ENCODE peak calls at places on chromosomes 1 and 21, in six cellular contexts. K is ascending aorta, H is fibroblast of lung, R is cardiac muscle cell, L is iPS DF 6.9, N is NB4. E is an unnamed sample.

GRCh38 chr1:226778657-226779058 is 39.6 kb upstream of the ITPKB start:
- DNase-seq in R (no peak), N (no peak), K (no peak), H (peak), L (no peak), E (peak)

GRCh38 chr1:228793032-228793431 is 57.8 kb downstream of the RHOU start:
- DNase-seq in L (no peak), N (peak), R (no peak), K (no peak), H (no peak), E (no peak)

GRCh38 chr1:213666922-213667321 is 320.9 kb upstream of the PROX1 start:
- DNase-seq in R (no peak), K (no peak), N (no peak), H (no peak), L (no peak), E (no peak)

GRCh38 chr1:15684042-15684461 is at the start of gene PLEKHM2:
- DNase-seq in N (peak), L (no peak), H (peak), K (no peak), R (peak), E (peak)

GRCh38 chr1:31707711-31708110 is 3.9 kb upstream of the COL16A1 start:
- DNase-seq in R (no peak), N (peak), K (no peak), H (peak), L (no peak), E (peak)

GRCh38 chr1:201916649-201917249 is 28.1 kb downstream of the SHISA4 start:
- DNase-seq in N (no peak), L (no peak), H (peak), K (peak), R (peak), E (peak)

GRCh38 chr1:242534753-242535152 is 10.3 kb upstream of the PLD5 start:
- DNase-seq in N (no peak), H (no peak), K (no peak), R (no peak), L (no peak), E (no peak)

GRCh38 chr1:228898582-228898992 is 163.3 kb downstream of the RHOU start:
- DNase-seq in H (no peak), K (no peak), L (no peak), N (peak), R (peak), E (no peak)

GRCh38 chr1:56376188-56376984 is 203.0 kb downstream of the PLPP3 start:
- DNase-seq in K (peak), L (no peak), R (no peak), H (peak), N (no peak), E (no peak)

GRCh38 chr1:117271959-117272358 is 61.2 kb upstream of the VTCN1 start:
- DNase-seq in L (no peak), N (no peak), R (no peak), K (no peak), H (no peak), E (peak)

GRCh38 chr1:89276690-89277089 is 4.0 kb upstream of the GBP5 start:
- DNase-seq in H (no peak), N (no peak), L (no peak), R (no peak), K (no peak), E (no peak)

GRCh38 chr1:111987502-111987901 is 2.0 kb downstream of the KCND3 start:
- DNase-seq in N (no peak), L (no peak), H (no peak), R (no peak), K (no peak), E (no peak)

GRCh38 chr1:23568608-23569383 is 9.5 kb upstream of the ID3 start:
- DNase-seq in H (no peak), L (no peak), N (no peak), K (no peak), R (no peak), E (no peak)

GRCh38 chr1:55037733-55038551 is 1.4 kb upstream of the PCSK9 start:
- DNase-seq in K (no peak), R (no peak), H (no peak), L (no peak), N (no peak), E (no peak)

GRCh38 chr21:38769253-38769780 is 36.4 kb upstream of the ETS2 start:
- DNase-seq in K (no peak), L (no peak), N (no peak), R (no peak), H (peak), E (peak)

GRCh38 chr1:185159966-185160365 is 3.0 kb downstream of the SWT1 start:
- DNase-seq in R (no peak), H (no peak), L (no peak), N (no peak), K (no peak), E (peak)

GRCh38 chr1:101237229-101237837 is 514 bp downstream of the S1PR1 start:
- DNase-seq in H (peak), N (peak), K (no peak), L (no peak), R (peak), E (peak)

GRCh38 chr1:220001095-220001501 is 45.2 kb downstream of the EPRS1 start:
- DNase-seq in K (no peak), R (no peak), H (no peak), L (no peak), N (no peak), E (peak)

GRCh38 chr1:161390559-161390858 is 22.8 kb upstream of the CFAP126 start:
- DNase-seq in L (no peak), K (no peak), H (no peak), N (no peak), R (no peak), E (no peak)

GRCh38 chr1:181149326-181150000 is 61.0 kb downstream of the IER5 start:
- DNase-seq in H (no peak), R (no peak), K (no peak), N (peak), L (no peak), E (no peak)

GRCh38 chr1:54569339-54569738 is 21.3 kb downstream of the ACOT11 start:
- DNase-seq in R (no peak), K (no peak), N (peak), L (no peak), H (peak), E (peak)

GRCh38 chr1:234600418-234601216 is 9.4 kb downstream of the IRF2BP2 start:
- DNase-seq in R (no peak), K (no peak), N (peak), H (no peak), L (no peak), E (peak)

GRCh38 chr21:44736291-44737004 is 25.1 kb upstream of the TSPEAR start:
- DNase-seq in K (no peak), H (no peak), N (no peak), R (no peak), L (no peak), E (no peak)

GRCh38 chr1:223483511-223483910 is 90.3 kb downstream of the CCDC185 start:
- DNase-seq in K (no peak), N (no peak), L (no peak), R (no peak), H (no peak), E (no peak)

GRCh38 chr1:1351511-1352427 is 2.6 kb upstream of the DVL1 start:
- DNase-seq in H (peak), K (no peak), N (no peak), L (no peak), R (peak), E (no peak)

GRCh38 chr1:167776151-167776550 is 54.4 kb downstream of the MPZL1 start:
- DNase-seq in K (no peak), H (no peak), R (no peak), N (no peak), L (no peak), E (peak)

GRCh38 chr1:215257280-215257679 is 174.7 kb downstream of the KCNK2 start:
- DNase-seq in H (peak), N (peak), L (no peak), R (no peak), K (no peak), E (peak)

GRCh38 chr1:68221971-68222355 is 10.4 kb downstream of the WLS start:
- DNase-seq in H (peak), K (no peak), L (no peak), N (no peak), R (no peak), E (peak)

GRCh38 chr1:81432089-81432488 is 368.6 kb upstream of the ADGRL2 start:
- DNase-seq in H (peak), N (no peak), K (no peak), R (no peak), L (no peak), E (no peak)

GRCh38 chr1:112271270-112271669 is 124.7 kb upstream of the CTTNBP2NL start:
- DNase-seq in L (no peak), K (no peak), R (no peak), N (no peak), H (no peak), E (no peak)

GRCh38 chr1:11057477-11057876 is 2.3 kb downstream of the SRM start:
- DNase-seq in K (no peak), H (no peak), R (no peak), L (no peak), N (no peak), E (no peak)

GRCh38 chr1:11056504-11056903 is 3.3 kb downstream of the SRM start:
- DNase-seq in L (no peak), R (no peak), K (no peak), H (no peak), N (no peak), E (no peak)

GRCh38 chr1:11058595-11059165 is 1.1 kb downstream of the SRM start:
- DNase-seq in N (no peak), R (no peak), H (no peak), L (no peak), K (no peak), E (no peak)

GRCh38 chr1:11059166-11059989 is 440 bp downstream of the SRM start:
- DNase-seq in K (no peak), L (no peak), H (no peak), R (no peak), N (peak), E (peak)

DNA sequence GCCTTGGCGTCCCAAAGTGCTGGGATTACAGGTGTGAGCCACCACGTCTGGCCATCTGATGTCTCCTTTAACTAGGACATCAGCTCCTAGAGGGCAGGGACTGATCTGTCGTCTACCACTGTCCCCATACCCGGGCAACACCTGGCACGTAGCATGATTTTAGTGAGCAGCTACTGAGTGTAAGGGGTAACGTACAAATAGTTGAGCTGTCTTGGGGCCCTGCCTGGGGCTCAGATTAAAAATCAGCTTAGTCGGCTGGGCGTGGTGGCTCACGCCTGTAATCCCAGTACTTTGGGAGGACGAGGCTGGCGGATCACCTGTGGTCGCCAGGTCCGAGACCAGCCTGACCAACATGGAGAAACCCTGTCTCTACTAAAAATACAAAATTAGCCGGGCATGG is 1.8 kb downstream of the SRM start:
- DNase-seq in R (no peak), K (no peak), N (no peak), L (no peak), H (no peak), E (no peak)
- H3K4me3 ChIP-seq in R (no peak), K (no peak), N (peak), L (no peak), H (no peak), E (no peak)

DNA sequence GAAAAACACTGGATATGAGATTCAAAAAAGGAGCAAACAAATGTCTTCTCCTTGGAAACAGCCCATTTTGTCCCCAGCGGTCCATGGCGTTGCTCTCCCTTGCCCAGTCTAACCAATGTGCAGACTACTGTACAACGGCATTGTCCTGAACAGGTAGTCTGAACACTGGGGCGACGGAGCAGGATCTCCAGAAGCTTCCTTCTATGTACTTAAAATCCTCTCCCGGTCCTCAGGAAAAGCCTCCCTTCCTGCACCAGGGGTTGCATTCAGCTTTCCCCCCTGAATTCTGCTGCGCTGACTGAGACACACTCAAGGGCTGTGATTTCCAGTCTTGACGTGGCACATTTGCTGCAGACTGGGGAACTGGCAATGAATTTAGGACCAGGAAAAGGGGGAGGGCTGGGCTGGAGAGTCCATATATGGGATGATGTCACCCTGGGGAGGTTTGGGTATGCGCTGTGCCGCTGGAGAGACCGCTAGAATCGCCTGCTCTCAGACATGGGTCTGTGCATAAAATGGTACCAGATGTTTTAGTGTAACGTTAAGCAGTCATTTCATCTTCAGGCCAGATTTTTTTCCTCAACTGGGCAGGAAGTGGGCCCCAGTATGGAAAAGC is 275.9 kb upstream of the C1orf105 start:
- DNase-seq in N (no peak), H (peak), R (no peak), K (peak), L (no peak), E (peak)
- H3K4me3 ChIP-seq in N (no peak), H (peak), R (no peak), K (peak), L (no peak), E (peak)

DNA sequence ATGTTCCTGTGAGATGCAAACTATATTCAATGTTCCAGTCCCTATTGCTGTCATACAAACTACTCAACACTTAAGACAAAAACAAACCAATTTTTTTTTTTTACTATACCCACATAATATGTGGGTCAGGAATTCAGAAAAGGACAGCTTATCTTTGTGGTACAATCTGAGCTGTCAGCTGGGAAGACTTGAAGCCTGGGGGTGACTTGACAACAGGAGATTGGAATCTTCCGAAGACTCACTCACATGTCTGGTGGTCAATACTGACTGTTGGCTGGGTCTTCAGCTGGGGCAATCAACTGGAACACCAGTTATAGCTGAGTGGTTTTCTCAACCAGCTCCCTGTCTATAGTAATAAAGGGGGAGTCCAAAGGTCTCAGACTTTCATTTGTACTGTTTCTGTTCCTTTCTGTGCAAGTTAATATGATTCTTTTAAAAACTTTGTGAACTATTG is 81.7 kb upstream of the ATP1B1 start:
- DNase-seq in L (no peak), R (no peak), H (no peak), N (no peak), K (no peak), E (no peak)
- H3K4me3 ChIP-seq in L (no peak), R (no peak), H (no peak), N (no peak), K (no peak), E (no peak)

GRCh38 chr1:62377043-62377562 is 57.9 kb upstream of the KANK4 start:
- DNase-seq in H (no peak), K (no peak), N (no peak), R (no peak), L (no peak), E (no peak)

GRCh38 chr1:62371375-62371774 is 52.1 kb upstream of the KANK4 start:
- DNase-seq in R (no peak), L (no peak), H (no peak), K (no peak), N (no peak), E (no peak)

GRCh38 chr1:62370594-62370993 is 51.4 kb upstream of the KANK4 start:
- DNase-seq in K (no peak), N (no peak), H (no peak), L (no peak), R (no peak), E (no peak)

GRCh38 chr1:62368989-62369388 is 49.8 kb upstream of the KANK4 start:
- DNase-seq in N (no peak), R (no peak), L (no peak), H (no peak), K (no peak), E (no peak)

DNA sequence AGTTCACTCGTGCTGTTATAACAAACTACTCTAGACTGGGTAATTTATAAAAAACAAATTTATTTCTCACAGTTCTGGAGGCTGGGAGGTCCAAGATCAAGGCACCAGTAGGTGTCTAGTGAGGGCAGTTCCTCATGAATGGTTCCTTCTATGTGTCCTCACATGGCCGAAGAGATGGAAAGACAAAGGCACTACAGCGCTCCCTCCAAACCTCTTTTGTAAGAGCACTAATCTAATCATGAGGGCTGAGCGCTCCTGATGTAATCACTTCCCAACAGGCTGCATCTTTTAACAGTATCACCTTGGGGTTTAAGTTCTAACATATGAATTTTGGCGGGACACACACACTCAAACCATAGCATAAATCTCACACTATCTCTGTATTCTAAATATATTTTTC is 54.0 kb upstream of the KANK4 start:
- DNase-seq in K (no peak), N (no peak), L (no peak), R (no peak), H (no peak), E (no peak)
- H3K4me3 ChIP-seq in K (no peak), N (no peak), L (no peak), R (no peak), H (no peak), E (no peak)